ENCODE peak calls at places on chromosomes 12 and 14, in ten cellular contexts. A, X, V, S, W, T, Q, R, M and F are unnamed samples.

GRCh38 chr12:52602552-52602951 is 1.3 kb upstream of the KRT72 start:
- DNase-seq in Q (no peak), S (no peak), X (no peak), V (no peak), W (no peak), R (no peak), M (no peak), A (no peak), T (no peak), F (no peak)

GRCh38 chr14:101564819-101565698 is 3.8 kb downstream of the DIO3 start:
- DNase-seq in V (no peak), M (peak; percentile 40), T (no peak), A (no peak), Q (no peak), W (no peak), R (no peak), X (no peak), S (no peak), F (no peak)

GRCh38 chr12:75976913-75977312 is 54.7 kb downstream of the PHLDA1 start:
- DNase-seq in M (no peak), T (no peak), W (no peak), Q (no peak), V (no peak), S (no peak), R (no peak), A (no peak), X (no peak), F (no peak)

GRCh38 chr14:103522028-103522581 is 525 bp downstream of the CKB start:
- DNase-seq in R (peak; percentile 61), M (peak; percentile 60), W (peak; percentile 39), V (no peak), S (no peak), Q (no peak), T (peak; percentile 64), X (no peak), A (no peak), F (no peak)

GRCh38 chr14:51333901-51334432 is 93.9 kb downstream of the TMX1 start:
- DNase-seq in R (no peak), Q (no peak), S (no peak), M (no peak), T (no peak), V (peak; percentile 16), X (no peak), W (no peak), A (no peak), F (no peak)

GRCh38 chr14:35292051-35292769 is at the start of gene PSMA6:
- DNase-seq in R (peak; percentile 99), X (peak; percentile 96), A (peak; percentile 94), Q (peak; percentile 97), M (peak; percentile 99), S (peak; percentile 98), T (peak; percentile 88), V (peak; percentile 99), W (peak; percentile 99), F (peak; percentile 99)

GRCh38 chr14:67059576-67059975 is 129.7 kb upstream of the GARIN2 start:
- DNase-seq in Q (no peak), A (no peak), V (no peak), R (no peak), M (no peak), S (no peak), W (no peak), X (no peak), T (no peak), F (no peak)

GRCh38 chr14:72970058-72970630 is 43.9 kb downstream of the DCAF4 start:
- DNase-seq in Q (no peak), R (no peak), V (no peak), S (no peak), T (no peak), A (no peak), W (no peak), X (no peak), M (no peak), F (no peak)

GRCh38 chr12:22332191-22332590 is 2.3 kb downstream of the ST8SIA1 start:
- DNase-seq in M (no peak), R (no peak), W (no peak), A (no peak), T (no peak), V (no peak), S (no peak), X (no peak), Q (no peak), F (no peak)

GRCh38 chr12:104742551-104742961 is 215.5 kb downstream of the SLC41A2 start:
- DNase-seq in X (no peak), V (no peak), M (no peak), W (no peak), R (peak; percentile 59), Q (no peak), T (no peak), S (no peak), A (peak; percentile 33), F (no peak)

GRCh38 chr12:45268672-45269406 is 52.9 kb downstream of the ANO6 start:
- DNase-seq in V (peak; percentile 89), M (peak; percentile 68), X (no peak), T (peak; percentile 22), R (peak; percentile 96), A (no peak), Q (peak; percentile 83), S (no peak), W (peak; percentile 31), F (no peak)

GRCh38 chr12:8860165-8860961 is 37.9 kb downstream of the A2ML1 start:
- DNase-seq in A (no peak), S (peak; percentile 18), W (no peak), R (no peak), M (no peak), V (peak; percentile 46), X (peak; percentile 94), Q (peak; percentile 38), T (peak; percentile 44), F (peak; percentile 3)

GRCh38 chr14:104395941-104396681 is 183.5 kb upstream of the C14orf180 start:
- DNase-seq in V (peak; percentile 46), X (no peak), S (no peak), A (no peak), T (no peak), M (no peak), R (no peak), W (no peak), Q (no peak), F (no peak)

GRCh38 chr12:19033244-19033643 is 96.3 kb upstream of the PLEKHA5 start:
- DNase-seq in T (no peak), S (no peak), W (no peak), Q (no peak), X (no peak), M (no peak), R (no peak), V (no peak), A (no peak), F (no peak)

GRCh38 chr14:44756577-44756976 is 205.2 kb downstream of the KLHL28 start:
- DNase-seq in A (no peak), X (no peak), S (no peak), R (no peak), T (no peak), M (no peak), W (no peak), Q (no peak), V (no peak), F (no peak)

GRCh38 chr12:57522887-57523705 is 472 bp downstream of the MBD6 start:
- DNase-seq in W (peak; percentile 74), V (peak; percentile 34), X (no peak), S (peak; percentile 46), R (peak; percentile 50), Q (peak; percentile 49), T (no peak), A (no peak), M (peak; percentile 86), F (no peak)

GRCh38 chr12:62632521-62632920 is 165.9 kb downstream of the MON2 start:
- DNase-seq in V (no peak), A (peak; percentile 19), R (peak; percentile 68), T (peak; percentile 56), S (peak; percentile 6), W (peak; percentile 54), X (no peak), M (peak; percentile 57), Q (peak; percentile 39), F (no peak)